ENCODE peak calls at places on chromosomes 4 and X, in six cellular contexts. One of them, this sample, is unnamed. For H3K4me1, the result is how much of the 10 kb centered on the place peaks cover.

GRCh38 chrX:46683023-46683422 is 75.9 kb downstream of the SLC9A7 start:
- DNase-seq in left lung: no peak
- DNase-seq in HCT116: no peak
- DNase-seq in ovary: no peak
- DNase-seq in endodermal cell: no peak
- DNase-seq in GM23248: peak
- DNase-seq in this sample: no peak

GRCh38 chr4:158376441-158376840 is 145.2 kb upstream of the RXFP1 start:
- DNase-seq in GM23248: peak
- DNase-seq in endodermal cell: no peak
- DNase-seq in left lung: no peak
- DNase-seq in HCT116: no peak
- DNase-seq in ovary: no peak
- DNase-seq in this sample: no peak

GRCh38 chr4:116866116-116866515 is 219.3 kb downstream of the TRAM1L1 start:
- DNase-seq in ovary: no peak
- DNase-seq in HCT116: no peak
- DNase-seq in left lung: no peak
- DNase-seq in GM23248: no peak
- DNase-seq in endodermal cell: no peak
- DNase-seq in this sample: peak

GRCh38 chr4:71411976-71412375 is 73.2 kb downstream of the SLC4A4 start:
- DNase-seq in GM23248: peak
- DNase-seq in endodermal cell: no peak
- DNase-seq in ovary: no peak
- DNase-seq in HCT116: no peak
- DNase-seq in left lung: no peak
- DNase-seq in this sample: no peak

GRCh38 chr4:40325406-40326019 is 9.6 kb upstream of the CHRNA9 start:
- DNase-seq in HCT116: peak
- DNase-seq in ovary: peak
- DNase-seq in endodermal cell: no peak
- DNase-seq in left lung: no peak
- DNase-seq in GM23248: peak
- DNase-seq in this sample: peak

GRCh38 chr4:41620594-41621256 is 82.8 kb downstream of the LIMCH1 start:
- DNase-seq in HCT116: no peak
- DNase-seq in endodermal cell: peak
- DNase-seq in ovary: no peak
- DNase-seq in left lung: no peak
- DNase-seq in GM23248: no peak
- DNase-seq in this sample: no peak

GRCh38 chrX:48472225-48472624 is 2.2 kb upstream of the SLC38A5 start:
- DNase-seq in endodermal cell: no peak
- DNase-seq in GM23248: no peak
- DNase-seq in left lung: no peak
- DNase-seq in ovary: no peak
- DNase-seq in HCT116: no peak
- DNase-seq in this sample: no peak

GRCh38 chrX:118755633-118756032 is 28.2 kb downstream of the IL13RA1 start:
- DNase-seq in GM23248: peak
- DNase-seq in HCT116: no peak
- DNase-seq in left lung: no peak
- DNase-seq in ovary: no peak
- DNase-seq in endodermal cell: no peak
- DNase-seq in this sample: no peak

GRCh38 chrX:125203737-125204578 is 115.7 kb upstream of the TEX13C start:
- DNase-seq in endodermal cell: peak
- DNase-seq in HCT116: no peak
- DNase-seq in left lung: peak
- DNase-seq in ovary: no peak
- DNase-seq in GM23248: peak
- DNase-seq in this sample: no peak

GRCh38 chr4:110467400-110467799 is 8.6 kb upstream of the ENPEP start:
- DNase-seq in left lung: no peak
- DNase-seq in endodermal cell: no peak
- DNase-seq in ovary: no peak
- DNase-seq in GM23248: no peak
- DNase-seq in HCT116: no peak
- DNase-seq in this sample: no peak

DNA sequence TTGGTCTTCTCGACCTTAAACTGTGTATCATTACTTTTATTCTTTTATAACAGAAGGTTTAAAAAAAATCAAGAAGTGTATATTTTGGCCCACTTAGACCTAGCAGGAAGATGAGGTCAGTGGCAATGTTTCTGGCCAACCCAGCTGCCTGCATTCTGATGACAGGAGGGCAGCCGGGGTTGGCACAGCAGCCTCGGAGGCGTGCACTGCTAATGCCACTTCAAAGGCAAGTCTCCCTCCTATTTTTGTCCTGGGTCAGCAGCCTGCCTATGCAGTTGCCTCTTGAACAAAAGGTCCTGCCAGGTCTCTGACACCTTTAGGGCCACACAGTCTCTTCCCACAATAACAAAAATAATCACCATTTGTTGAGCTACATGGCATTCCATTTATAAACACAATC is 89.4 kb upstream of the MYOZ2 start:
- DNase-seq in endodermal cell: no peak
- DNase-seq in HCT116: no peak
- DNase-seq in left lung: no peak
- DNase-seq in GM23248: no peak
- DNase-seq in ovary: no peak
- DNase-seq in this sample: peak
- H3K4me1 ChIP-seq in endodermal cell: under half
- H3K4me1 ChIP-seq in HCT116: under half
- H3K4me1 ChIP-seq in left lung: under half
- H3K4me1 ChIP-seq in GM23248: under half
- H3K4me1 ChIP-seq in ovary: under half
- H3K4me1 ChIP-seq in this sample: under half

GRCh38 chr4:87493147-87493546 is 36.0 kb downstream of the SPARCL1 start:
- DNase-seq in endodermal cell: no peak
- DNase-seq in left lung: no peak
- DNase-seq in HCT116: no peak
- DNase-seq in ovary: no peak
- DNase-seq in GM23248: no peak
- DNase-seq in this sample: no peak
- H3K4me1 ChIP-seq in endodermal cell: under half
- H3K4me1 ChIP-seq in left lung: under half
- H3K4me1 ChIP-seq in HCT116: under half
- H3K4me1 ChIP-seq in ovary: under half
- H3K4me1 ChIP-seq in GM23248: under half
- H3K4me1 ChIP-seq in this sample: under half

DNA sequence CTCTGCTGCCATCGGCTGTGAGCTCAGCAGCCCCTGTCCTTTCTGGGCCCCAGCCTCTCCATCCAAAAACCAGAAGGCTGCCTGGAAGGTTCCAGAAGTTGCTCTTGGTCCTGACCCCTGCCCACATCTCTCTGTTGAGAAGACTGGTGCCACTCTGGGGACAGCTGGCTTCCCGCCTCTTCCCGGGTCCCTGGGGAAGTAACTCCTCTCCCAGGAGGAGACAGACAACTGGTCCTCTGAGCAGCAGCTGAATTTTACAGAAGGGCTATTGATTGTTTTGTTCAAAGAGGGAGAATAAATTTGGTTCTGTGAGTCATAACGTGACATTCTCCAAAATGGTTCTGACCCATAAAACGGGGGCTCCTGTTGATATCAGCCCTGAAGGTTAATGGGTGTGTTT is 61.2 kb downstream of the TRMT44 start:
- DNase-seq in ovary: no peak
- DNase-seq in endodermal cell: no peak
- DNase-seq in GM23248: no peak
- DNase-seq in HCT116: no peak
- DNase-seq in left lung: no peak
- DNase-seq in this sample: peak
- H3K4me1 ChIP-seq in ovary: half or more
- H3K4me1 ChIP-seq in endodermal cell: under half
- H3K4me1 ChIP-seq in GM23248: under half
- H3K4me1 ChIP-seq in HCT116: under half
- H3K4me1 ChIP-seq in left lung: under half
- H3K4me1 ChIP-seq in this sample: under half

GRCh38 chrX:99549381-99549780 is 860.7 kb downstream of the PCDH19 start:
- DNase-seq in HCT116: no peak
- DNase-seq in endodermal cell: no peak
- DNase-seq in left lung: no peak
- DNase-seq in ovary: no peak
- DNase-seq in GM23248: no peak
- DNase-seq in this sample: no peak
- H3K4me1 ChIP-seq in HCT116: under half
- H3K4me1 ChIP-seq in endodermal cell: under half
- H3K4me1 ChIP-seq in left lung: under half
- H3K4me1 ChIP-seq in ovary: under half
- H3K4me1 ChIP-seq in GM23248: under half
- H3K4me1 ChIP-seq in this sample: under half

This sample was measured in SJCRH30.